ENCODE peak calls at places on chromosomes 4 and X, in eight cellular contexts. F is cardiac muscle cell; B is adipocyte; T is heart right ventricle; U is choroid plexus epithelial cell; O is astrocyte of the spinal cord; Y is CD8-positive, alpha-beta memory T cell; K is A549. E is an unnamed sample.
A peak's percentile ranks its signal among the peaks of the same experiment; 100 is the strongest.

GRCh38 chrX:33307954-33308353 is 96.6 kb upstream of the DMD start:
- DNase-seq in F (peak; percentile 2), B (no peak), T (no peak), U (peak; percentile 11), O (no peak), Y (no peak), K (no peak), E (no peak)

GRCh38 chrX:132758778-132759177 is 199.7 kb downstream of the HS6ST2 start:
- DNase-seq in F (no peak), B (no peak), T (no peak), U (no peak), O (no peak), Y (no peak), K (no peak), E (no peak)

GRCh38 chr4:36414248-36414647 is 132.8 kb downstream of the DTHD1 start:
- DNase-seq in F (no peak), B (no peak), T (no peak), U (no peak), O (no peak), Y (no peak), K (no peak), E (no peak)

GRCh38 chrX:19852014-19853005 is 35.1 kb downstream of the SH3KBP1 start:
- DNase-seq in F (peak; percentile 84), B (no peak), T (peak; percentile 14), U (peak; percentile 74), O (peak; percentile 38), Y (no peak), K (no peak), E (no peak)

GRCh38 chr4:76984127-76984526 is 34.6 kb downstream of the SEPTIN11 start:
- DNase-seq in F (peak; percentile 71), B (peak; percentile 66), T (no peak), U (peak; percentile 74), O (peak; percentile 79), Y (peak; percentile 23), K (no peak), E (no peak)

GRCh38 chrX:108162265-108162664 is 70.7 kb downstream of the ATG4A start:
- DNase-seq in F (no peak), B (no peak), T (no peak), U (no peak), O (no peak), Y (no peak), K (no peak), E (no peak)

GRCh38 chr4:17726911-17727310 is 54.5 kb downstream of the FAM184B start:
- DNase-seq in F (no peak), B (no peak), T (no peak), U (no peak), O (no peak), Y (no peak), K (no peak), E (no peak)

GRCh38 chrX:115689931-115690330 is 129.0 kb downstream of the PLS3 start:
- DNase-seq in F (peak; percentile 43), B (peak; percentile 6), T (no peak), U (peak; percentile 45), O (peak; percentile 40), Y (no peak), K (no peak), E (no peak)

GRCh38 chr4:173527103-173527876 is 2.7 kb downstream of the HAND2 start:
- DNase-seq in F (peak; percentile 73), B (peak; percentile 67), T (no peak), U (no peak), O (no peak), Y (no peak), K (no peak), E (no peak)

GRCh38 chr4:40719008-40719623 is 30.6 kb upstream of the NSUN7 start:
- DNase-seq in F (peak; percentile 79), B (peak; percentile 81), T (no peak), U (peak; percentile 85), O (peak; percentile 56), Y (peak; percentile 4), K (peak; percentile 46), E (peak; percentile 39)

GRCh38 chrX:49071877-49072711 is 1.7 kb downstream of the PRAF2 start:
- DNase-seq in F (peak; percentile 91), B (peak; percentile 49), T (peak; percentile 72), U (peak; percentile 87), O (peak; percentile 77), Y (no peak), K (no peak), E (no peak)

GRCh38 chr4:114867291-114867690 is 246.1 kb downstream of the NDST4 start:
- DNase-seq in F (no peak), B (no peak), T (no peak), U (no peak), O (no peak), Y (no peak), K (no peak), E (no peak)

GRCh38 chr4:81811562-81812293 is 340.0 kb upstream of the RASGEF1B start:
- DNase-seq in F (no peak), B (no peak), T (no peak), U (no peak), O (no peak), Y (no peak), K (no peak), E (no peak)

GRCh38 chrX:143632625-143633387 is 3.1 kb downstream of the SLITRK4 start:
- DNase-seq in F (peak; percentile 80), B (no peak), T (no peak), U (no peak), O (no peak), Y (no peak), K (no peak), E (no peak)

GRCh38 chr4:48290146-48290772 is 20.6 kb upstream of the TEC start:
- DNase-seq in F (peak; percentile 33), B (no peak), T (no peak), U (peak; percentile 41), O (no peak), Y (no peak), K (peak; percentile 36), E (no peak)

GRCh38 chrX:114903618-114904017 is 113.8 kb downstream of the IL13RA2 start:
- DNase-seq in F (no peak), B (no peak), T (no peak), U (no peak), O (no peak), Y (no peak), K (no peak), E (no peak)

GRCh38 chr4:119525005-119525749 is 103.4 kb downstream of the PDE5A start:
- DNase-seq in F (peak; percentile 77), B (peak; percentile 75), T (no peak), U (peak; percentile 90), O (peak; percentile 80), Y (no peak), K (no peak), E (no peak)

GRCh38 chrX:38192007-38192625 is 28.6 kb downstream of the SRPX start:
- DNase-seq in F (no peak), B (peak; percentile 44), T (no peak), U (peak; percentile 48), O (no peak), Y (no peak), K (no peak), E (no peak)

DNA sequence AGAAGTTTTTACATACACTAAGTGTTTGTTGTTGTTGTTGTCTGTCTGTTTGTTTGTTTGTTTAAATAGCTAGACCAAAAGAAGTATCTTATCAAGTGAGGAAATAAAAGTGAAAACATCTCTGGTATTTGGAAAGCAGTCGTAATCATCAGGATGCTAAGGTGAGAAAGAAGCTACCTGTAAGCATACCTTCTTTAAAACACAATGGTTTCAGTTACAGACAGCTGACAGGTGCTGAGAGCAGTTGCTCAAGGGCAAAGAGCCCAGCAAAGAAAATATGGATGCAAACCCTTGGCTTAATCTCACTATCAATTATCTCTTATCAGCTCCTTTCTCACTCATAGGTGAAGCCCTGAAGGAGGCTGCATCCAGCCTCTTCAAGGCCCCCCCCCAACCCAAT is 42.8 kb upstream of the FBXW7 start:
- DNase-seq in F (no peak), B (no peak), T (no peak), U (no peak), O (no peak), Y (no peak), K (no peak), E (no peak)
- H3K4me3 ChIP-seq in F (no peak overlapping the region), B (no peak overlapping the region), T (no peak overlapping the region), U (no peak overlapping the region), O (no peak overlapping the region), Y (no peak overlapping the region), K (no peak overlapping the region), E (no peak overlapping the region)

GRCh38 chr4:37892641-37893040 is 1.8 kb downstream of the TBC1D1 start:
- DNase-seq in F (no peak), B (no peak), T (no peak), U (no peak), O (no peak), Y (peak; percentile 34), K (no peak), E (peak; percentile 51)
- H3K4me3 ChIP-seq in F (no peak overlapping the region), B (no peak overlapping the region), T (peak overlapping the region; percentile 65), U (no peak overlapping the region), O (no peak overlapping the region), Y (peak overlapping the region; percentile 78), K (no peak overlapping the region), E (peak overlapping the region; percentile 51)

GRCh38 chrX:104565791-104566687 is at the start of gene IL1RAPL2:
- DNase-seq in F (peak; percentile 13), B (peak; percentile 29), T (peak; percentile 4), U (peak; percentile 27), O (peak; percentile 10), Y (no peak), K (peak; percentile 38), E (no peak)

GRCh38 chrX:104567506-104567905 is 1.5 kb downstream of the IL1RAPL2 start:
- DNase-seq in F (no peak), B (no peak), T (no peak), U (no peak), O (no peak), Y (no peak), K (no peak), E (no peak)

GRCh38 chrX:104568304-104568915 is 2.4 kb downstream of the IL1RAPL2 start:
- DNase-seq in F (no peak), B (no peak), T (no peak), U (no peak), O (no peak), Y (no peak), K (no peak), E (no peak)

GRCh38 chrX:104564921-104565703 is 887 bp upstream of the IL1RAPL2 start:
- DNase-seq in F (no peak), B (no peak), T (no peak), U (no peak), O (no peak), Y (no peak), K (no peak), E (no peak)

GRCh38 chrX:104566921-104567501 is 1.0 kb downstream of the IL1RAPL2 start:
- DNase-seq in F (peak; percentile 2), B (no peak), T (no peak), U (no peak), O (no peak), Y (no peak), K (no peak), E (no peak)
- H3K4me3 ChIP-seq in F (peak overlapping the region; percentile 41), B (no peak overlapping the region), T (peak overlapping the region; percentile 41), U (no peak overlapping the region), O (no peak overlapping the region), Y (no peak overlapping the region), K (no peak overlapping the region), E (no peak overlapping the region)

DNA sequence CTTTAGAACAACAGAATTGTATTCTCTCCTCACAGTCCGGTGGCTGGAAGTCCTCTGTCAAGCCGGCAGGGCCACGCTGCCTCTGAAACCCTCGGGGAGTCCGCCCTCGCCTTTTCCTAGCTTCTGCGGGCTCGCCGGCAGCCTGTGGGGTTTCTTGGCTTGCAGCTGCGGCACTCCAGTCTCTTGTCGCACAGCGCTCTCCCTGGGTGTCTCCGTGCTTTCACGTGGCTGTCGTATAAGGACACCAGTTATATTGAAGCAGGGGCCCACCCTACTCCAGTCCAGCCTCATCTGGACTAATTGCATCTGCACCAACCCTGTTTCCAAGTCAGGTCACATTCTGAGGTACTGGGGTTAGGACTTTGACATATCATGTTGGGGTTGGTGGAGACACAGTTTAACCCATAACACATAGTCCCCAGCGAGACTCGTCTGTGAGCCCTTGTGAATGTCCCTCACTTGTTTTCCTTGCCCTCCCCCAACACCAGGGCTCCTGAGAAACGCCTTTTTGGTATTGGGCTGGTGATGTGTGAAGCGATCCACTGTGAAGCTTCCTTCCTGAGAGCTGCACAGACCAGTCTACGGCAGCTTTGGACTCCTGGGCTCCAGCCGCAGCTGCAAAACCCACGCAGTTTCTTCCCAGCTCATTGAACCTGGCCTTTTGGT is 22.7 kb downstream of the TMEM131L start:
- DNase-seq in F (peak; percentile 18), B (no peak), T (peak; percentile 62), U (no peak), O (peak; percentile 35), Y (no peak), K (no peak), E (no peak)
- H3K4me3 ChIP-seq in F (no peak overlapping the region), B (peak overlapping the region; percentile 29), T (peak overlapping the region; percentile 38), U (peak overlapping the region; percentile 20), O (no peak overlapping the region), Y (peak overlapping the region; percentile 54), K (no peak overlapping the region), E (peak overlapping the region; percentile 59)

E was measured in naive thymus-derived CD4-positive, alpha-beta T cell.